ENCODE peak calls at places on chromosome 1, in eight cellular contexts. M is sigmoid colon, L is tibial nerve, H is A549, C is vagina, K is endothelial cell of umbilical vein, Z is stomach, N is body of pancreas. B is an unnamed sample.

GRCh38 chr1:5311634-5312298 is 657.4 kb downstream of the AJAP1 start:
- DNase-seq in M (no peak), K (no peak), C (no peak), N (no peak), L (no peak), Z (no peak), H (no peak), B (no peak)

GRCh38 chr1:63983391-63984256 is 209.8 kb downstream of the ROR1 start:
- DNase-seq in H (no peak), M (no peak), K (no peak), N (no peak), C (no peak), Z (peak; percentile 39), L (no peak), B (no peak)

GRCh38 chr1:211017066-211017691 is 116.8 kb downstream of the KCNH1 start:
- DNase-seq in M (no peak), H (no peak), Z (no peak), L (no peak), K (no peak), C (no peak), N (no peak), B (no peak)

GRCh38 chr1:56125316-56125715 is 454.0 kb downstream of the PLPP3 start:
- DNase-seq in Z (no peak), N (no peak), M (no peak), H (no peak), L (no peak), K (no peak), C (no peak), B (no peak)

GRCh38 chr1:154784924-154785531 is 85.1 kb downstream of the KCNN3 start:
- DNase-seq in C (no peak), M (peak; percentile 58), L (no peak), N (peak; percentile 42), H (no peak), K (peak; percentile 93), Z (peak; percentile 56), B (no peak)

GRCh38 chr1:7940745-7941436 is at the start of gene TNFRSF9:
- DNase-seq in K (peak; percentile 58), L (no peak), M (no peak), N (peak; percentile 11), H (peak; percentile 77), C (no peak), Z (peak; percentile 29), B (no peak)

GRCh38 chr1:177170756-177171535 is at the start of gene BRINP2:
- DNase-seq in H (peak; percentile 66), Z (peak; percentile 56), K (peak; percentile 47), M (no peak), C (no peak), N (peak; percentile 59), L (no peak), B (peak; percentile 17)

GRCh38 chr1:39760074-39761008 is 10.8 kb downstream of the OXCT2 start:
- DNase-seq in L (no peak), M (no peak), Z (no peak), H (no peak), N (no peak), C (no peak), K (no peak), B (no peak)

GRCh38 chr1:116134178-116134773 is 23.1 kb downstream of the MAB21L3 start:
- DNase-seq in M (no peak), Z (no peak), H (peak; percentile 13), C (peak; percentile 49), N (no peak), L (no peak), K (no peak), B (no peak)

GRCh38 chr1:82565546-82565945 is 764.8 kb downstream of the ADGRL2 start:
- DNase-seq in K (peak; percentile 94), M (no peak), C (no peak), N (peak; percentile 31), H (no peak), Z (no peak), L (no peak), B (no peak)

GRCh38 chr1:4962836-4963235 is 308.4 kb downstream of the AJAP1 start:
- DNase-seq in H (no peak), C (no peak), K (no peak), Z (no peak), M (no peak), N (no peak), L (no peak), B (no peak)

GRCh38 chr1:16110884-16111283 is 37.4 kb upstream of the FAM131C start:
- DNase-seq in Z (no peak), M (no peak), C (no peak), H (no peak), N (no peak), K (no peak), L (no peak), B (no peak)

GRCh38 chr1:244056602-244057001 is 5.5 kb downstream of the ZBTB18 start:
- DNase-seq in C (no peak), M (no peak), H (no peak), Z (no peak), N (no peak), K (no peak), L (no peak), B (no peak)

GRCh38 chr1:1463312-1463711 is 8.3 kb upstream of the ATAD3B start:
- DNase-seq in M (no peak), C (no peak), L (no peak), Z (no peak), K (no peak), N (no peak), H (no peak), B (no peak)

GRCh38 chr1:1460540-1461130 is 10.9 kb upstream of the ATAD3B start:
- DNase-seq in H (no peak), L (no peak), C (no peak), M (no peak), K (no peak), Z (no peak), N (no peak), B (no peak)

GRCh38 chr1:1461721-1462317 is 9.7 kb upstream of the ATAD3B start:
- DNase-seq in N (no peak), M (no peak), C (no peak), K (no peak), H (no peak), Z (no peak), L (no peak), B (no peak)

DNA sequence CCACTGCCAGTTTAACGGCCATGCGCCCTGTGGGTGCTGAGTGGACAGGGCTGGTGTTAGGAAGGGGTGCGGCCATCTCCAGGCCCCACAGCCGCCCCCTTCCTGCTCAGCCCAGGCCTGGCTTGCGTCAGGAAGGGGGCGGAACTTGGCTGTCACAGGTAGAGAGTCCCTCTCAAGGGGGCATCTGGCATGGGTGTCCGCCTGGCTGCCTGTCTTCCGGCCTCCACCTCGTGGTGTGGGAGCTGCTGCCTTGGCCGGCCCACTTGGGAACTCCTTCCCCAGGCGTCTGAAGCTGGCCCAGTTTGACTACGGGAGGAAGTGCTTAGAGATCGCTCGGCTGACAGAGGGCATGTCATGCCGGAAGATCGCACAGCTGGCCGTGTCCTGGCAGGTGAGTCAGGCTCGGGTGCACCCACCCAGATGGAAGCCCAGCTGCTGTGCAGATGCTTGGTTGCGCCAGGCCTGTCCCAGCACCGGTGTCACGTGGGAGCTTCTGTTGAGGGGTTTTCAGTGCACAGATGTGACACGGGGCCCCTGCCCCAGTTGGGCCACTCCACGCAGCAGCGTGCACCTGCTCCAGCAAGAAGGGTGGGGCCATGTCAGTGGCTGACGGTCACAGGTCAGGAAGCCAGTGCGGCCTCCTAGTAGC is 9.1 kb upstream of the ATAD3B start:
- DNase-seq in H (no peak), M (no peak), K (no peak), N (peak; percentile 76), Z (no peak), L (no peak), C (no peak), B (no peak)
- H3K4me3 ChIP-seq in H (no peak overlapping the region), M (no peak overlapping the region), K (no peak overlapping the region), N (peak overlapping the region; percentile 16), Z (no peak overlapping the region), L (no peak overlapping the region), C (no peak overlapping the region), B (no peak overlapping the region)

DNA sequence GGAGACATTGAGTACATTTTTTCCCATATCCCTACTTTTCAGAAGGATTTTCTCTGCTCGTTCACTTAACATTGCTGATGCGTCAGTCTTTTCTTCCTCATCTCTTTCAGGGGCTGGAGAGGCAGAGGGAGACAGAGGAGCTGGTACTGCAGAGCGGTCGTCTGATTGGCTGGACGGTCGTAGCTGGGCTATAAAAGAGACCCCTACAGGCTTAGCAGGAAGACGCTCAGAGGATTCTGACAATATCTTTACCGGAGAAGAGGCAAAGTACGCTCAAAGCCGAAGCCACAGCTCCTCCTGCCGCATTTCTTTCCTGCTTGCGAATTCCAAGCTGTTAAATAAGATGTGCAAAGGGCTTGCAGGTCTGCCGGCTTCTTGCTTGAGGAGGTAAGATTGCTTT is at the start of gene RGS4:
- DNase-seq in Z (peak; percentile 31), M (peak; percentile 79), L (no peak), K (peak; percentile 94), H (no peak), C (no peak), N (peak; percentile 47), B (peak; percentile 4)
- TF ChIP-seq POLR2A in Z (no peak), M (no peak), L (no peak), K (peak; percentile 89), H (no peak), C (no peak), N (peak; percentile 37), B (no peak)

DNA sequence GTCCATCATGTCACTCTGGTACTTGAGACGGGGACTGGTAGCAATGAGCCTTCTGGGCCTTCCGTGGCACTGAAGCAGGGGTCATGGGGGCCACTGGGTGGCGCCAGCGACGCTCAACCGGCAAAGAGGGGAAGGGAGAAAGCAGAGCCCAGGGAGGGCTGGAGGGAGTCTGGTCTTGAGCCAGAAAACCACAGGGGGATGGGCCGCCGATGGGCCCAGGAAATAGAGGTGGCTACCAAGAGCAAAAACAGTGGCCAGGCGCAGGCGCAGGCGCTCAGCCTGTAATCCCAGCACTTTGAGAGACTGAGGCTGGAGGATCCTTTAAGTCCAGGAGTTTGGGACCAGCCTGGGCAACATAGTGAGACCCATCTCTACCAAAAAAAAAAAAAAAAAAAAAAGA is 21.8 kb downstream of the EXOC8 start:
- DNase-seq in Z (peak; percentile 44), K (peak; percentile 59), L (no peak), H (peak; percentile 33), N (peak; percentile 17), M (no peak), C (peak; percentile 49), B (no peak)
- TF ChIP-seq CTCF in Z (peak; percentile 26), K (peak; percentile 70), L (no peak), H (peak; percentile 61), N (peak; percentile 54), M (no peak), C (no peak), B (peak; percentile 64)

GRCh38 chr1:1356796-1357401 is 1.5 kb downstream of the MXRA8 start:
- DNase-seq in K (no peak), M (no peak), N (no peak), H (no peak), Z (peak; percentile 73), C (no peak), L (no peak), B (peak; percentile 16)

GRCh38 chr1:1353389-1354151 is 4.4 kb upstream of the DVL1 start:
- DNase-seq in H (no peak), Z (no peak), L (no peak), M (no peak), C (no peak), K (no peak), N (no peak), B (no peak)

GRCh38 chr1:1356166-1356795 is 2.1 kb downstream of the MXRA8 start:
- DNase-seq in L (no peak), K (no peak), M (no peak), C (no peak), Z (no peak), H (no peak), N (no peak), B (peak; percentile 19)

GRCh38 chr1:1354271-1355247 is 3.8 kb downstream of the MXRA8 start:
- DNase-seq in C (no peak), Z (no peak), L (no peak), K (no peak), N (no peak), H (no peak), M (no peak), B (peak; percentile 12)

GRCh38 chr1:1355376-1355775 is 3.0 kb downstream of the MXRA8 start:
- DNase-seq in L (no peak), C (no peak), Z (peak; percentile 58), M (no peak), H (no peak), K (no peak), N (no peak), B (no peak)
- H3K4me3 ChIP-seq in L (peak overlapping the region; percentile 16), C (peak overlapping the region; percentile 33), Z (peak overlapping the region; percentile 47), M (peak overlapping the region; percentile 14), H (peak overlapping the region; percentile 33), K (no peak overlapping the region), N (no peak overlapping the region), B (no peak overlapping the region)